ENCODE peak calls at places on chromosomes 13 and 19, in six cellular contexts. R, X, J, N, W and T are unnamed samples.

GRCh38 chr13:44273991-44274810 is 99.4 kb upstream of the SERP2 start:
- DNase-seq in R (no peak), X (no peak), J (peak), N (peak), W (no peak), T (no peak)

GRCh38 chr13:95540848-95541247 is 11.7 kb upstream of the CLDN10 start:
- DNase-seq in R (peak), X (no peak), J (no peak), N (no peak), W (no peak), T (no peak)

GRCh38 chr13:27349458-27349857 is 75.0 kb upstream of the GTF3A start:
- DNase-seq in R (no peak), X (no peak), J (no peak), N (peak), W (peak), T (no peak)

GRCh38 chr19:33905937-33906577 is 109.4 kb downstream of the KCTD15 start:
- DNase-seq in R (no peak), X (no peak), J (no peak), N (peak), W (peak), T (no peak)

GRCh38 chr13:98792784-98793183 is 40.3 kb upstream of the SLC15A1 start:
- DNase-seq in R (no peak), X (no peak), J (no peak), N (no peak), W (no peak), T (no peak)

GRCh38 chr19:42199440-42200115 is 17.9 kb downstream of the DEDD2 start:
- DNase-seq in R (no peak), X (no peak), J (no peak), N (no peak), W (no peak), T (no peak)

GRCh38 chr13:48175200-48175599 is 57.8 kb upstream of the ITM2B start:
- DNase-seq in R (no peak), X (no peak), J (no peak), N (no peak), W (no peak), T (no peak)

GRCh38 chr19:13873776-13874515 is 3.0 kb upstream of the NANOS3 start:
- DNase-seq in R (no peak), X (no peak), J (no peak), N (peak), W (no peak), T (no peak)

GRCh38 chr13:36674337-36675212 is 755 bp downstream of the SERTM1 start:
- DNase-seq in R (no peak), X (no peak), J (no peak), N (no peak), W (no peak), T (no peak)

GRCh38 chr19:16373989-16374388 is 49.4 kb downstream of the KLF2 start:
- DNase-seq in R (no peak), X (no peak), J (no peak), N (no peak), W (no peak), T (no peak)

GRCh38 chr19:47512183-47512947 is 2.5 kb downstream of the NAPA start:
- DNase-seq in R (no peak), X (no peak), J (peak), N (peak), W (no peak), T (no peak)

GRCh38 chr19:50003810-50004419 is 21.3 kb downstream of the VRK3 start:
- DNase-seq in R (no peak), X (no peak), J (peak), N (peak), W (peak), T (peak)

GRCh38 chr13:86918682-86919081 is 752.5 kb upstream of the SLITRK5 start:
- DNase-seq in R (no peak), X (no peak), J (no peak), N (no peak), W (no peak), T (no peak)

GRCh38 chr13:71712988-71713653 is 153.9 kb downstream of the DACH1 start:
- DNase-seq in R (no peak), X (no peak), J (no peak), N (no peak), W (peak), T (no peak)

GRCh38 chr19:39001016-39001415 is 25.5 kb upstream of the FBXO17 start:
- DNase-seq in R (no peak), X (no peak), J (no peak), N (no peak), W (no peak), T (no peak)

GRCh38 chr13:29465741-29466293 is 129.7 kb downstream of the SLC7A1 start:
- DNase-seq in R (no peak), X (no peak), J (no peak), N (peak), W (peak), T (peak)

GRCh38 chr13:91142572-91142971 is 204.9 kb upstream of the MIR17HG start:
- DNase-seq in R (no peak), X (peak), J (no peak), N (peak), W (peak), T (peak)

GRCh38 chr19:1001538-1002166 is 1.4 kb downstream of the GRIN3B start:
- DNase-seq in R (no peak), X (no peak), J (no peak), N (peak), W (no peak), T (peak)

GRCh38 chr19:44050740-44051653 is 839 bp upstream of the ZNF223 start:
- DNase-seq in R (no peak), X (no peak), J (no peak), N (peak), W (peak), T (no peak)

GRCh38 chr19:17294051-17294891 is 9.0 kb downstream of the ABHD8 start:
- DNase-seq in R (no peak), X (no peak), J (no peak), N (peak), W (no peak), T (no peak)